ENCODE peak calls at places on chromosomes 2 and 18, in six cellular contexts. One of them, this sample, is unnamed.

GRCh38 chr18:9449580-9449979 is 25.7 kb upstream of the RALBP1 start:
- DNase-seq in breast epithelium: no peak
- DNase-seq in BE2C: no peak
- DNase-seq in SJCRH30: no peak
- DNase-seq in cardiac fibroblast: peak
- DNase-seq in H1: peak
- DNase-seq in this sample: no peak

GRCh38 chr18:477565-477964 is 22.9 kb downstream of the COLEC12 start:
- DNase-seq in SJCRH30: no peak
- DNase-seq in H1: no peak
- DNase-seq in cardiac fibroblast: no peak
- DNase-seq in BE2C: no peak
- DNase-seq in breast epithelium: no peak
- DNase-seq in this sample: no peak

GRCh38 chr2:240199133-240199870 is 58.8 kb upstream of the OTOS start:
- DNase-seq in breast epithelium: no peak
- DNase-seq in BE2C: no peak
- DNase-seq in H1: peak
- DNase-seq in SJCRH30: no peak
- DNase-seq in cardiac fibroblast: no peak
- DNase-seq in this sample: no peak

GRCh38 chr2:158179660-158180059 is 78.0 kb downstream of the UPP2 start:
- DNase-seq in cardiac fibroblast: peak
- DNase-seq in BE2C: no peak
- DNase-seq in breast epithelium: no peak
- DNase-seq in H1: no peak
- DNase-seq in SJCRH30: peak
- DNase-seq in this sample: no peak

GRCh38 chr2:224248944-224249371 is 152.9 kb downstream of the FAM124B start:
- DNase-seq in cardiac fibroblast: no peak
- DNase-seq in SJCRH30: no peak
- DNase-seq in BE2C: no peak
- DNase-seq in H1: no peak
- DNase-seq in breast epithelium: no peak
- DNase-seq in this sample: no peak

GRCh38 chr18:36066731-36067117 is 635 bp downstream of the RPRD1A start:
- DNase-seq in breast epithelium: no peak
- DNase-seq in SJCRH30: no peak
- DNase-seq in BE2C: no peak
- DNase-seq in cardiac fibroblast: no peak
- DNase-seq in H1: no peak
- DNase-seq in this sample: no peak

GRCh38 chr18:13003466-13003896 is 12.3 kb downstream of the CEP192 start:
- DNase-seq in H1: peak
- DNase-seq in breast epithelium: no peak
- DNase-seq in cardiac fibroblast: peak
- DNase-seq in SJCRH30: peak
- DNase-seq in BE2C: peak
- DNase-seq in this sample: no peak

GRCh38 chr18:49849331-49850217 is 36.2 kb upstream of the ACAA2 start:
- DNase-seq in breast epithelium: no peak
- DNase-seq in BE2C: peak
- DNase-seq in cardiac fibroblast: peak
- DNase-seq in H1: peak
- DNase-seq in SJCRH30: peak
- DNase-seq in this sample: no peak

GRCh38 chr2:171365232-171365631 is 68.6 kb downstream of the METTL8 start:
- DNase-seq in H1: no peak
- DNase-seq in breast epithelium: no peak
- DNase-seq in cardiac fibroblast: no peak
- DNase-seq in SJCRH30: no peak
- DNase-seq in BE2C: no peak
- DNase-seq in this sample: no peak

GRCh38 chr2:43224131-43224570 is 2.3 kb downstream of the ZFP36L2 start:
- DNase-seq in SJCRH30: no peak
- DNase-seq in breast epithelium: peak
- DNase-seq in H1: peak
- DNase-seq in cardiac fibroblast: peak
- DNase-seq in BE2C: peak
- DNase-seq in this sample: no peak

GRCh38 chr2:219475697-219476604 is 22.7 kb upstream of the GMPPA start:
- DNase-seq in SJCRH30: peak
- DNase-seq in BE2C: peak
- DNase-seq in cardiac fibroblast: peak
- DNase-seq in H1: peak
- DNase-seq in breast epithelium: peak
- DNase-seq in this sample: no peak

GRCh38 chr2:191625016-191625415 is 52.9 kb upstream of the NABP1 start:
- DNase-seq in breast epithelium: no peak
- DNase-seq in BE2C: peak
- DNase-seq in SJCRH30: peak
- DNase-seq in cardiac fibroblast: peak
- DNase-seq in H1: no peak
- DNase-seq in this sample: no peak

GRCh38 chr2:229610359-229610758 is 104.0 kb downstream of the DNER start:
- DNase-seq in breast epithelium: no peak
- DNase-seq in SJCRH30: no peak
- DNase-seq in cardiac fibroblast: peak
- DNase-seq in H1: no peak
- DNase-seq in BE2C: no peak
- DNase-seq in this sample: no peak

GRCh38 chr18:2148823-2149222 is 422.5 kb downstream of the METTL4 start:
- DNase-seq in H1: no peak
- DNase-seq in BE2C: no peak
- DNase-seq in breast epithelium: no peak
- DNase-seq in cardiac fibroblast: peak
- DNase-seq in SJCRH30: no peak
- DNase-seq in this sample: no peak

GRCh38 chr18:2146092-2146491 is 425.2 kb downstream of the METTL4 start:
- DNase-seq in cardiac fibroblast: no peak
- DNase-seq in SJCRH30: no peak
- DNase-seq in BE2C: no peak
- DNase-seq in H1: no peak
- DNase-seq in breast epithelium: no peak
- DNase-seq in this sample: no peak

GRCh38 chr18:2147424-2147823 is 423.9 kb downstream of the METTL4 start:
- DNase-seq in H1: no peak
- DNase-seq in cardiac fibroblast: peak
- DNase-seq in SJCRH30: no peak
- DNase-seq in breast epithelium: no peak
- DNase-seq in BE2C: no peak
- DNase-seq in this sample: no peak

GRCh38 chr18:2146754-2147153 is 424.6 kb downstream of the METTL4 start:
- DNase-seq in BE2C: no peak
- DNase-seq in H1: no peak
- DNase-seq in SJCRH30: no peak
- DNase-seq in cardiac fibroblast: no peak
- DNase-seq in breast epithelium: no peak
- DNase-seq in this sample: no peak

DNA sequence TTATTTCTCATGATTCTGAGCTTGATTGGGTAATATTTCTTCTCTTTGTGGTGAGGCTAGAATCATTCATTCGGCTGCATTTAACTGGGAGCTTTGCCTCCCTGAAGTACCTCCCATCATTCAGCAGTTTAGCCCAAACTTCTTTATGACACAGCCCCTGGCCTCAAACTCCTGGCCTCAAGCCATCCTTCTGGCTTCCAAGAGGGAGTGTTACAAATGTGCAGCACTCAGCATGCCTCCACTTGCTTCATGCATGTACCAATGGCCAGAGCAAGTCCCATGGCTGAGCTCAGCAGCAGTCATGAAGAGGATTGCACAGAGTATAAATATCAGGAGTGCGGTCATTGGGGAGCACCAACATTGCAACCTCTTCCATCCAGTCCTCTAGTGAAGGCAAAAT is 423.4 kb downstream of the METTL4 start:
- DNase-seq in SJCRH30: no peak
- DNase-seq in breast epithelium: no peak
- DNase-seq in H1: no peak
- DNase-seq in BE2C: no peak
- DNase-seq in cardiac fibroblast: peak
- DNase-seq in this sample: no peak
- H3K4me3 ChIP-seq in SJCRH30: no peak
- H3K4me3 ChIP-seq in breast epithelium: no peak
- H3K4me3 ChIP-seq in H1: no peak
- H3K4me3 ChIP-seq in BE2C: no peak
- H3K4me3 ChIP-seq in cardiac fibroblast: no peak
- H3K4me3 ChIP-seq in this sample: no peak

GRCh38 chr2:17799301-17800126 is 16.7 kb upstream of the MSGN1 start:
- DNase-seq in H1: peak
- DNase-seq in breast epithelium: no peak
- DNase-seq in SJCRH30: peak
- DNase-seq in cardiac fibroblast: no peak
- DNase-seq in BE2C: no peak
- DNase-seq in this sample: no peak
- H3K4me3 ChIP-seq in H1: no peak
- H3K4me3 ChIP-seq in breast epithelium: no peak
- H3K4me3 ChIP-seq in SJCRH30: peak
- H3K4me3 ChIP-seq in cardiac fibroblast: no peak
- H3K4me3 ChIP-seq in BE2C: no peak
- H3K4me3 ChIP-seq in this sample: no peak

DNA sequence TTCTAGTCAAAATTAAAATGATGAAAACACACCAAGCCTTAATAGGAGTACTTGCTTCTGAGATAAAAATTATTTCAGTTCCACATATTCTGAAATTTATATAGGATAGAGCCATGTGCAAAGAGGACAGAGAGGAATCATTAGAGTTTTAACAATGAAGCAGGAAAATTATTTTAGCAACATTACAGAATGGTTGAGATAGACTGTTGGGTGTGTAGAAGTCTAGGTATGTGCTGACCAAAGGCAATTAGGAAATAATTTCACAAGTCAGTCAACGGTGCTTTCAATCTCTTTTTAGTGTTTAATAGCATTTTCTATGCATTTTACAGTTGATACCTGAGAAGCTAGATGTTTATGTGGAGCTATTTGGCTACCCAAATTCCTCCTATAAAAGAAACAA is 25.2 kb downstream of the SOS1 start:
- DNase-seq in BE2C: no peak
- DNase-seq in breast epithelium: no peak
- DNase-seq in cardiac fibroblast: no peak
- DNase-seq in H1: no peak
- DNase-seq in SJCRH30: no peak
- DNase-seq in this sample: no peak
- H3K4me3 ChIP-seq in BE2C: no peak
- H3K4me3 ChIP-seq in breast epithelium: no peak
- H3K4me3 ChIP-seq in cardiac fibroblast: no peak
- H3K4me3 ChIP-seq in H1: no peak
- H3K4me3 ChIP-seq in SJCRH30: no peak
- H3K4me3 ChIP-seq in this sample: no peak

GRCh38 chr18:32158108-32158624 is 31.7 kb upstream of the MEP1B start:
- DNase-seq in BE2C: peak
- DNase-seq in cardiac fibroblast: peak
- DNase-seq in SJCRH30: peak
- DNase-seq in breast epithelium: peak
- DNase-seq in H1: peak
- DNase-seq in this sample: no peak
- H3K4me3 ChIP-seq in BE2C: peak
- H3K4me3 ChIP-seq in cardiac fibroblast: no peak
- H3K4me3 ChIP-seq in SJCRH30: no peak
- H3K4me3 ChIP-seq in breast epithelium: peak
- H3K4me3 ChIP-seq in H1: peak
- H3K4me3 ChIP-seq in this sample: peak

GRCh38 chr2:201262718-201263117 is 2.4 kb downstream of the CASP8 start:
- DNase-seq in SJCRH30: no peak
- DNase-seq in BE2C: no peak
- DNase-seq in H1: no peak
- DNase-seq in cardiac fibroblast: no peak
- DNase-seq in breast epithelium: no peak
- DNase-seq in this sample: no peak

GRCh38 chr2:201260302-201260800 is at the start of gene CASP8:
- DNase-seq in SJCRH30: no peak
- DNase-seq in BE2C: no peak
- DNase-seq in H1: no peak
- DNase-seq in cardiac fibroblast: peak
- DNase-seq in breast epithelium: no peak
- DNase-seq in this sample: no peak

GRCh38 chr2:201263774-201264173 is 3.4 kb downstream of the CASP8 start:
- DNase-seq in cardiac fibroblast: no peak
- DNase-seq in BE2C: no peak
- DNase-seq in H1: no peak
- DNase-seq in breast epithelium: no peak
- DNase-seq in SJCRH30: no peak
- DNase-seq in this sample: no peak

GRCh38 chr2:201261471-201261870 is 1.1 kb downstream of the CASP8 start:
- DNase-seq in H1: no peak
- DNase-seq in SJCRH30: no peak
- DNase-seq in breast epithelium: no peak
- DNase-seq in BE2C: no peak
- DNase-seq in cardiac fibroblast: no peak
- DNase-seq in this sample: no peak

DNA sequence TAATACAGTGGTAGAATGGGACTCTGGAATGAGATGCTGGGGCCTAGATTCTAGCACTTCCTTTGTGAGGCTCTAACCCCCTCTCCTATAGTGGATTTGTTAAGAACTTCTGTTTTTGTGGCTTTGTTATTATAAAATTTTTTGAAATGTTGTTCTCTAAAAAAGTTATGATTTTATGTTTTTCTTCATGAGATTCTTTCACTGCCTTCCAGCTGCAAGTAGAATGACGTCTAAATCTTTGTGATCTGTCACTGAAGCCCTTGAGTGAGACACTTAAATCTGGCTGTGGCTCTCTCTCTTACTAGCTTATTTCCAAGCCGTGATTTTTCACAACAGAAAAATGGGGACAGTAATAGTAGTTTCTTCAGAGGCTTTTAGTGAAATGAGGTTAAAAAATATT is 1.6 kb downstream of the CASP8 start:
- DNase-seq in breast epithelium: no peak
- DNase-seq in cardiac fibroblast: no peak
- DNase-seq in SJCRH30: no peak
- DNase-seq in H1: peak
- DNase-seq in BE2C: no peak
- DNase-seq in this sample: no peak
- H3K4me3 ChIP-seq in breast epithelium: peak
- H3K4me3 ChIP-seq in cardiac fibroblast: no peak
- H3K4me3 ChIP-seq in SJCRH30: no peak
- H3K4me3 ChIP-seq in H1: no peak
- H3K4me3 ChIP-seq in BE2C: no peak
- H3K4me3 ChIP-seq in this sample: peak

DNA sequence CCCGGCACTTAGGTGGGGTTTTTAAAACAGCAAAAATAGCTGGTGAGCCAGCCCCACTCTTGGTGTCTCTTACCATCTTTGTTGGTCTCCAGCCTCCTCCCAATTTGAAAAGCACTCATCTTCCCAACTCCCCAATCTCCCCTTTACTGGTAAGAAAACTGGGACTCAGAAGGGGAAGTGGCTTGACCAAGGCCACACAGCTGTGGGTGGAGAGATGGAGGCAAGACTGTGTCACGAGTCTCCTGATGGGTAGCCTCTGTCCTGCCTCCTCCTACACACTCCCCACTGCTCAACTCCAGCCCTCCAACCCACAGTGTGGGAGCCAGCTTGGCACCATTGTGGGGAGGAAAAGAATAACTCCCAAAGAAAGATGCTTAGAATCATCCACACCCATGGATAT is 140.4 kb downstream of the SMAD2 start:
- DNase-seq in H1: no peak
- DNase-seq in breast epithelium: no peak
- DNase-seq in cardiac fibroblast: no peak
- DNase-seq in BE2C: no peak
- DNase-seq in SJCRH30: no peak
- DNase-seq in this sample: no peak
- H3K4me3 ChIP-seq in H1: no peak
- H3K4me3 ChIP-seq in breast epithelium: no peak
- H3K4me3 ChIP-seq in cardiac fibroblast: no peak
- H3K4me3 ChIP-seq in BE2C: no peak
- H3K4me3 ChIP-seq in SJCRH30: no peak
- H3K4me3 ChIP-seq in this sample: no peak